ENCODE peak calls at places on chromosomes 6 and 20, in ten cellular contexts. O is prostate gland, X is heart left ventricle, T is lower leg skin, Q is stomach, H is right lobe of liver, U is GM12892, G is IMR-90, V is NB4, F is spleen. Y is an unnamed sample.

GRCh38 chr20:45283529-45284065 is 23.0 kb upstream of the RBPJL start:
- DNase-seq in H (no peak), O (no peak), X (no peak), Q (no peak), U (no peak), F (no peak), V (no peak), T (no peak), G (no peak), Y (no peak)

GRCh38 chr6:21997414-21998037 is 299.3 kb downstream of the PRL start:
- DNase-seq in V (no peak), Q (no peak), H (no peak), T (no peak), O (no peak), G (peak), U (no peak), X (no peak), F (no peak), Y (no peak)

GRCh38 chr6:31272431-31272830 is 539 bp upstream of the HLA-C start:
- DNase-seq in X (no peak), F (no peak), Q (no peak), H (no peak), T (no peak), O (no peak), U (no peak), V (peak), G (no peak), Y (no peak)

GRCh38 chr6:110517601-110518280 is 41.3 kb upstream of the SLC22A16 start:
- DNase-seq in X (no peak), G (no peak), H (no peak), U (no peak), V (no peak), T (no peak), O (no peak), Q (no peak), F (no peak), Y (peak)

GRCh38 chr6:163823577-163823976 is 409.1 kb downstream of the QKI start:
- DNase-seq in H (no peak), U (no peak), O (no peak), F (no peak), T (peak), X (no peak), Q (no peak), V (peak), G (no peak), Y (peak)

GRCh38 chr6:39617023-39617422 is 108.2 kb downstream of the KIF6 start:
- DNase-seq in V (no peak), X (no peak), H (no peak), Q (no peak), G (no peak), O (no peak), T (no peak), U (no peak), F (no peak), Y (no peak)

GRCh38 chr20:63596423-63596822 is 22.4 kb upstream of the HELZ2 start:
- DNase-seq in G (no peak), F (no peak), T (no peak), H (no peak), U (no peak), V (no peak), X (peak), Q (no peak), O (no peak), Y (no peak)

GRCh38 chr6:93416575-93417420 is 2.6 kb downstream of the EPHA7 start:
- DNase-seq in X (peak), G (no peak), U (peak), O (peak), F (peak), Q (no peak), V (no peak), H (no peak), T (peak), Y (no peak)

GRCh38 chr6:28104392-28105250 is 19.8 kb upstream of the ZSCAN16 start:
- DNase-seq in O (peak), X (peak), U (peak), G (peak), Q (peak), H (peak), T (peak), V (peak), F (peak), Y (peak)

GRCh38 chr6:56540950-56541600 is 101.6 kb downstream of the DST start:
- DNase-seq in O (no peak), V (peak), F (no peak), Q (no peak), U (no peak), H (no peak), X (peak), G (peak), T (no peak), Y (no peak)
- TF ChIP-seq POLR2A in O (no peak), V (no peak), F (no peak), Q (no peak), U (no peak), H (no peak), X (no peak), G (no peak), T (no peak), Y (no peak)

DNA sequence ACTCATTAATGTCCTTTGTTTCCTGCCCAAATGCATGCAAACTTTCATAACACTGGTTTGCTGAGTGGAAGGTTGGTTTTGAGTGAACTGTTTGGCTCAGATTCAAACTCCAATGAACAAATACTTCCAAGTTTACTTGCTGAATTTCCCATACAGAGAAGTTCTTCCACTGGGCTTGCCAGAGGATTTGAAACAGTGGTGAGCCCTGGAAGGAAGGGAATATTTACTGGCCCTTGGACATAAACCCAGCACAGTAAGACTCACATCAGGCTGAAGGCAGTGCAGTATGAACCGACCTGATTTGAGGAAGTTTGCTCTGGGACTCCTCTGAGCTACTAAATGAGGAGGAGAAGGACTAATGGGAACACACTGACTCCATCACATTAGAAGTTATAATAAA is 3.8 kb downstream of the TRAF3IP2 start:
- DNase-seq in V (no peak), H (no peak), O (peak), X (no peak), F (no peak), T (peak), G (peak), U (no peak), Q (peak), Y (no peak)
- TF ChIP-seq POLR2A in V (no peak), H (peak), O (no peak), X (no peak), F (no peak), T (no peak), G (no peak), U (no peak), Q (peak), Y (peak)

GRCh38 chr6:85676086-85676729 is 33.5 kb upstream of the SYNCRIP start:
- DNase-seq in F (no peak), G (no peak), T (no peak), V (peak), H (no peak), X (no peak), U (no peak), O (no peak), Q (no peak), Y (no peak)

GRCh38 chr6:85675030-85675819 is 32.5 kb upstream of the SYNCRIP start:
- DNase-seq in V (peak), U (no peak), T (no peak), O (no peak), G (peak), H (no peak), Q (no peak), F (no peak), X (no peak), Y (no peak)

GRCh38 chr6:85672623-85673022 is 29.9 kb upstream of the SYNCRIP start:
- DNase-seq in O (no peak), H (no peak), V (peak), X (no peak), U (no peak), Q (no peak), T (no peak), F (no peak), G (no peak), Y (no peak)

GRCh38 chr6:85673198-85674139 is 30.8 kb upstream of the SYNCRIP start:
- DNase-seq in Q (no peak), H (peak), X (no peak), T (no peak), U (no peak), O (no peak), V (peak), G (no peak), F (no peak), Y (no peak)

DNA sequence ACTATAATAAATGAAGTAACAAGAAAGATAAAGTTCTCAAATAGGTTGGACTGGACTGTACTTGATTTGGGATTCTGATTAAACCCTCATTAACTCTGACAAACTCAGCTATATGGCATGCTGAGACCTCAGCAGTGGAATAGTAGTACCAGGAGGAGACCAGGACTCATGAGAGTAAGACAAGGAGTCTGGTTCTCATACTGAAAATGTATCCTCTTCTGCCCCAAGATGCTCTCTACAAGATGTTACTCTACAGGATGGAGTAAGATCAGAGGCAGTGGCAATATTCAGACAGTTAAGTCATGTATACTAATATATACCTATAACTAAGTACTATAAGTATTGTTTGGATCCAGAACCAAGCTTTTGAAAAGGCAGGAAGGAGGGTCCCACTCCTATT is 31.9 kb upstream of the SYNCRIP start:
- DNase-seq in O (no peak), U (no peak), T (no peak), G (no peak), H (no peak), Q (no peak), F (no peak), V (peak), X (no peak), Y (no peak)
- TF ChIP-seq POLR2A in O (no peak), U (peak), T (no peak), G (no peak), H (no peak), Q (no peak), F (no peak), V (no peak), X (no peak), Y (no peak)

GRCh38 chr6:12289655-12290489 is at the start of gene EDN1:
- DNase-seq in X (peak), U (peak), T (peak), F (peak), H (peak), O (peak), Q (peak), V (peak), G (peak), Y (no peak)
- TF ChIP-seq POLR2A in X (no peak), U (peak), T (no peak), F (no peak), H (peak), O (peak), Q (no peak), V (no peak), G (peak), Y (no peak)

GRCh38 chr6:46652603-46653438 is at the start of the genes CYP39A1 and SLC25A27:
- DNase-seq in X (peak), T (peak), H (peak), O (peak), U (peak), F (peak), Q (peak), V (peak), G (peak), Y (peak)
- TF ChIP-seq POLR2A in X (no peak), T (no peak), H (peak), O (peak), U (no peak), F (no peak), Q (no peak), V (no peak), G (no peak), Y (no peak)

DNA sequence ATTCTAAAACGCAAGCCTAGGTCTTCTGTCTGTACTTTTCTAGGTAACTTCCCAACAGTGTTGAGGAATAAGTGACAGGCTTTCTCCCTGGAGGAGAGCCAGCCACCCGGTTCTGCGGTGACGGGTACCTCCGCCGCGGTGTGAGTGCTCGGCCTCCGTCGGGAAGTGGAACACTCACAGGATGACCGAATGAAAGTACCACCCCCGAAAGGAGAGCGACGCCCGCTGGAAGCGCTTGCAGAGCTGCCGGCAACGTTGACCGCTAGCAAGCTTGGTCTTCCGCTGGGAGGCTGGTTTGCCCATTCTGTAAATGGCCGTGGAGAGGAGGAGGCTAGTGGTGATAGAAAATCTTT is 581 bp upstream of the TMEM242 start:
- DNase-seq in X (peak), U (no peak), V (peak), Q (peak), F (peak), T (peak), O (peak), H (peak), G (peak), Y (peak)
- TF ChIP-seq POLR2A in X (no peak), U (no peak), V (no peak), Q (no peak), F (no peak), T (no peak), O (peak), H (no peak), G (no peak), Y (no peak)

DNA sequence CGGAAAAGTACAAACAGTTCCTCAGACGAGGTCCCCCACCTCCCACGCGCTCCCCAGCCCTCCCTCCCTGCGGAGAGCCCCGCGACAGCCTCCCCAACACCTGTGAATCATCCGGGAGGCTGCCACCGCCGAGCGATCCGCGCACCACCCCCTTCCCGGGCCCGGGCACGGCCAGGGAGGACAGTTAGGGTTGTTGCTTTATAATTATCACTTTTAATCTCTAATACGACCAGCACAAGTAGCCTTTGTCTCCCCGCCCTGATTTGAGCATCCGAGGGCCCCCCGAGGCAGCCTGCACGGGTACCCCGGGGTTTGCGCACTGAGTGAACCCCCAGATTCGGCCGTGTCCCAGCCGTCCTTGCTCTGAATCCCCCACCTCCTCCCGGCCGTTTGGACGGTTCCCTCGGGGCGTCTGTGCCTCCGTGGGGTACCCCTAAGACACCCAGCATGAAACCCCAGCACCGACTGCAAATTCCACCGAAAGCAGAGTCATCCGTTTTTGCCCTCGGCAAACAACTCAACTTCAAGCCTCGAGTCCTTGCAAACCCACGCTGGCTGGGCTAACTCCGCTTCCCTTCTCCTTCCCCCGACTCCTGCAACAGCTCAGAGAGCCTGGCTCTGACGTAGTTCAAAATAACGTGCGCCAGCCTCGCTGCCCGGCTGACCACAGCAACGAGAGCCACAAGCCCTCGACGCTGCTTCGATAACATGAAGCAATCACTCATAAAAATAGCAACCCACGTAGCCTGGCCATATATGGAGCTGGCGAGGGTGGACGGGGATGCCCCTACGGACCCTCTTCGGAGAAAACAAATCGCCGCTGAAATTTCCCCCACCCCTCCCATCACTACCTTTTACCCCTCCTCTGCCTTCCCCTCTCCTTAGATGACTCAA is 866 bp upstream of the SNAP25 start:
- DNase-seq in X (no peak), T (no peak), G (peak), H (no peak), O (peak), U (no peak), V (peak), F (no peak), Q (no peak), Y (no peak)
- TF ChIP-seq POLR2A in X (no peak), T (no peak), G (peak), H (no peak), O (no peak), U (no peak), V (no peak), F (no peak), Q (no peak), Y (no peak)

GRCh38 chr6:390914-391558 is 516 bp upstream of the IRF4 start:
- DNase-seq in O (no peak), V (peak), T (no peak), H (no peak), F (no peak), X (no peak), G (no peak), Q (no peak), U (no peak), Y (no peak)

GRCh38 chr6:389143-389542 is 2.4 kb upstream of the IRF4 start:
- DNase-seq in U (no peak), O (no peak), Q (no peak), F (no peak), X (no peak), V (no peak), G (no peak), T (no peak), H (no peak), Y (no peak)

GRCh38 chr6:388202-388903 is 3.2 kb upstream of the IRF4 start:
- DNase-seq in H (peak), F (no peak), G (no peak), Q (no peak), T (peak), V (peak), O (no peak), X (no peak), U (no peak), Y (no peak)

GRCh38 chr6:391559-392440 is at the start of gene IRF4:
- DNase-seq in G (no peak), O (no peak), T (peak), F (peak), V (no peak), H (no peak), Q (no peak), X (no peak), U (peak), Y (no peak)

DNA sequence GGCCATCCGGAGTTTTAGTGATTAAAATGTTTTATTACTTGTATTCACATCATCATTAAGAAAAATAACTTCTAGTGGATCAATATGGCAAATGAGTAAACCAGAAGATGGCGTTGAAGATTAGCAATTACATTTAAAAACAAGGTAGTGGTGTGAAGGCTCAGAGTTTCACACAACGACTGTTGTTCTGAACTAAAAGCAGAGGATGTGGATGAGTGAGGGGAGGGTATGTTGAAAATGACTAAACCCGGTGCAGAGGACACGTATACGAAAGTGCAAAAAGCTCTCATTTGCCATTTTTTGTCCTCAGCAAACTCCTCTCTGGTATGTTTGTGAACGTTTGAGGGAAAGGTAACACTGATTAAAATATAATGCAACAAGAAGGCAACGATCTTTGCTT is 1.9 kb upstream of the IRF4 start:
- DNase-seq in O (no peak), U (no peak), F (no peak), H (no peak), Q (no peak), G (no peak), X (no peak), T (no peak), V (no peak), Y (no peak)
- TF ChIP-seq POLR2A in O (no peak), U (no peak), F (no peak), H (no peak), Q (no peak), G (no peak), X (no peak), T (no peak), V (no peak), Y (no peak)

Y was measured in esophagus muscularis mucosa.